ENCODE peak calls at places on chromosomes 7 and 10, in five cellular contexts. One of them, this sample, is unnamed.

GRCh38 chr10:132897516-132898381 is 44.6 kb downstream of the CFAP46 start:
- DNase-seq in stomach: no peak
- DNase-seq in IMR-90: no peak
- DNase-seq in prostate gland: no peak
- DNase-seq in heart left ventricle: no peak
- DNase-seq in this sample: no peak

GRCh38 chr7:22485189-22485588 is 14.8 kb downstream of the STEAP1B start:
- DNase-seq in heart left ventricle: no peak
- DNase-seq in IMR-90: peak; percentile 50
- DNase-seq in prostate gland: no peak
- DNase-seq in stomach: no peak
- DNase-seq in this sample: no peak

GRCh38 chr7:100583132-100584045 is 2.5 kb downstream of the LRCH4 start:
- DNase-seq in IMR-90: peak; percentile 67
- DNase-seq in heart left ventricle: peak; percentile 71
- DNase-seq in prostate gland: peak; percentile 35
- DNase-seq in stomach: peak; percentile 61
- DNase-seq in this sample: peak; percentile 94

GRCh38 chr7:111741811-111742240 is 179.5 kb upstream of the IMMP2L start:
- DNase-seq in prostate gland: peak; percentile 65
- DNase-seq in heart left ventricle: no peak
- DNase-seq in IMR-90: peak; percentile 76
- DNase-seq in stomach: peak; percentile 69
- DNase-seq in this sample: no peak

GRCh38 chr7:11516328-11516727 is 315.7 kb downstream of the THSD7A start:
- DNase-seq in stomach: no peak
- DNase-seq in IMR-90: no peak
- DNase-seq in heart left ventricle: no peak
- DNase-seq in prostate gland: no peak
- DNase-seq in this sample: no peak

GRCh38 chr7:35450456-35450855 is 196.6 kb upstream of the TBX20 start:
- DNase-seq in stomach: no peak
- DNase-seq in IMR-90: no peak
- DNase-seq in prostate gland: no peak
- DNase-seq in heart left ventricle: no peak
- DNase-seq in this sample: no peak

GRCh38 chr10:32971536-32972091 is 13.6 kb upstream of the ITGB1 start:
- DNase-seq in heart left ventricle: no peak
- DNase-seq in stomach: peak; percentile 36
- DNase-seq in IMR-90: no peak
- DNase-seq in prostate gland: no peak
- DNase-seq in this sample: no peak

GRCh38 chr7:50069613-50070012 is 23.4 kb downstream of the ZPBP start:
- DNase-seq in heart left ventricle: peak; percentile 25
- DNase-seq in IMR-90: no peak
- DNase-seq in prostate gland: peak; percentile 28
- DNase-seq in stomach: no peak
- DNase-seq in this sample: no peak

GRCh38 chr10:97034301-97034700 is 151.5 kb downstream of the SLIT1 start:
- DNase-seq in stomach: no peak
- DNase-seq in IMR-90: no peak
- DNase-seq in prostate gland: no peak
- DNase-seq in heart left ventricle: no peak
- DNase-seq in this sample: no peak

GRCh38 chr7:158391541-158391940 is 196.1 kb downstream of the PTPRN2 start:
- DNase-seq in IMR-90: no peak
- DNase-seq in stomach: no peak
- DNase-seq in prostate gland: no peak
- DNase-seq in heart left ventricle: no peak
- DNase-seq in this sample: no peak

GRCh38 chr7:112858838-112859237 is 68.6 kb upstream of the TMEM168 start:
- DNase-seq in stomach: no peak
- DNase-seq in prostate gland: no peak
- DNase-seq in IMR-90: no peak
- DNase-seq in heart left ventricle: no peak
- DNase-seq in this sample: no peak

GRCh38 chr10:110356628-110357245 is 52.0 kb upstream of the SMNDC1 start:
- DNase-seq in heart left ventricle: peak; percentile 55
- DNase-seq in stomach: peak; percentile 51
- DNase-seq in prostate gland: peak; percentile 10
- DNase-seq in IMR-90: peak; percentile 94
- DNase-seq in this sample: no peak

GRCh38 chr7:74032191-74032490 is 4.2 kb downstream of the ELN start:
- DNase-seq in prostate gland: peak; percentile 64
- DNase-seq in IMR-90: peak; percentile 77
- DNase-seq in heart left ventricle: peak; percentile 39
- DNase-seq in stomach: no peak
- DNase-seq in this sample: no peak

GRCh38 chr10:14048930-14049613 is 281.7 kb downstream of the FRMD4A start:
- DNase-seq in heart left ventricle: no peak
- DNase-seq in prostate gland: no peak
- DNase-seq in stomach: no peak
- DNase-seq in IMR-90: no peak
- DNase-seq in this sample: no peak

GRCh38 chr10:944034-944831 is 12.7 kb upstream of the LARP4B start:
- DNase-seq in IMR-90: peak; percentile 25
- DNase-seq in prostate gland: no peak
- DNase-seq in stomach: peak; percentile 70
- DNase-seq in heart left ventricle: peak; percentile 63
- DNase-seq in this sample: no peak

GRCh38 chr10:97416565-97416964 is 9.4 kb upstream of the PGAM1 start:
- DNase-seq in heart left ventricle: no peak
- DNase-seq in IMR-90: no peak
- DNase-seq in stomach: no peak
- DNase-seq in prostate gland: no peak
- DNase-seq in this sample: no peak

GRCh38 chr7:13628231-13629001 is 361.1 kb downstream of the ETV1 start:
- DNase-seq in heart left ventricle: no peak
- DNase-seq in IMR-90: peak; percentile 55
- DNase-seq in prostate gland: no peak
- DNase-seq in stomach: no peak
- DNase-seq in this sample: no peak

GRCh38 chr10:56604624-56605023 is 243.6 kb upstream of the ZWINT start:
- DNase-seq in prostate gland: no peak
- DNase-seq in IMR-90: no peak
- DNase-seq in stomach: no peak
- DNase-seq in heart left ventricle: no peak
- DNase-seq in this sample: no peak

GRCh38 chr7:105015631-105015965 is 1.6 kb downstream of the KMT2E start:
- DNase-seq in prostate gland: peak; percentile 61
- DNase-seq in heart left ventricle: peak; percentile 38
- DNase-seq in IMR-90: peak; percentile 41
- DNase-seq in stomach: peak; percentile 53
- DNase-seq in this sample: no peak

GRCh38 chr7:151351027-151351426 is 9.4 kb downstream of the NUB1 start:
- DNase-seq in stomach: no peak
- DNase-seq in IMR-90: no peak
- DNase-seq in prostate gland: no peak
- DNase-seq in heart left ventricle: no peak
- DNase-seq in this sample: peak; percentile 55

GRCh38 chr10:33114451-33114944 is 156.5 kb upstream of the ITGB1 start:
- DNase-seq in stomach: no peak
- DNase-seq in heart left ventricle: no peak
- DNase-seq in IMR-90: peak; percentile 67
- DNase-seq in prostate gland: no peak
- DNase-seq in this sample: no peak

GRCh38 chr10:33216661-33217427 is 117.6 kb downstream of the NRP1 start:
- DNase-seq in heart left ventricle: no peak
- DNase-seq in IMR-90: no peak
- DNase-seq in prostate gland: no peak
- DNase-seq in stomach: no peak
- DNase-seq in this sample: no peak

GRCh38 chr10:33337335-33337854 is 2.9 kb upstream of the NRP1 start:
- DNase-seq in stomach: no peak
- DNase-seq in heart left ventricle: peak; percentile 75
- DNase-seq in IMR-90: peak; percentile 68
- DNase-seq in prostate gland: no peak
- DNase-seq in this sample: no peak

GRCh38 chr7:116521046-116521664 is 3.7 kb upstream of the CAV1 start:
- DNase-seq in stomach: no peak
- DNase-seq in heart left ventricle: no peak
- DNase-seq in prostate gland: no peak
- DNase-seq in IMR-90: peak; percentile 50
- DNase-seq in this sample: peak; percentile 53

GRCh38 chr7:142760071-142760642 is 10.6 kb upstream of the PRSS2 start:
- DNase-seq in stomach: no peak
- DNase-seq in IMR-90: no peak
- DNase-seq in prostate gland: no peak
- DNase-seq in heart left ventricle: no peak
- DNase-seq in this sample: no peak

GRCh38 chr7:88217675-88218427 is 2.0 kb downstream of the SRI start:
- DNase-seq in IMR-90: no peak
- DNase-seq in heart left ventricle: no peak
- DNase-seq in stomach: no peak
- DNase-seq in prostate gland: no peak
- DNase-seq in this sample: no peak

GRCh38 chr10:112959207-112959838 is 9.3 kb downstream of the TCF7L2 start:
- DNase-seq in IMR-90: peak; percentile 39
- DNase-seq in stomach: no peak
- DNase-seq in heart left ventricle: no peak
- DNase-seq in prostate gland: no peak
- DNase-seq in this sample: no peak
- H3K4me1 ChIP-seq in IMR-90: peaks cover 29% of the 10 kb centered on the region
- H3K4me1 ChIP-seq in stomach: peaks cover 87% of the 10 kb centered on the region
- H3K4me1 ChIP-seq in heart left ventricle: peaks cover 57% of the 10 kb centered on the region
- H3K4me1 ChIP-seq in prostate gland: peaks cover 6% of the 10 kb centered on the region
- H3K4me1 ChIP-seq in this sample: peaks cover 50% of the 10 kb centered on the region

GRCh38 chr10:11012880-11013279 is 4.8 kb upstream of the CELF2 start:
- DNase-seq in IMR-90: no peak
- DNase-seq in heart left ventricle: no peak
- DNase-seq in prostate gland: no peak
- DNase-seq in stomach: no peak
- DNase-seq in this sample: peak; percentile 66

GRCh38 chr10:11016959-11017574 is 605 bp upstream of the CELF2 start:
- DNase-seq in heart left ventricle: no peak
- DNase-seq in IMR-90: no peak
- DNase-seq in stomach: no peak
- DNase-seq in prostate gland: peak; percentile 12
- DNase-seq in this sample: no peak

GRCh38 chr10:11015371-11015934 is 2.2 kb upstream of the CELF2 start:
- DNase-seq in IMR-90: no peak
- DNase-seq in heart left ventricle: no peak
- DNase-seq in stomach: no peak
- DNase-seq in prostate gland: no peak
- DNase-seq in this sample: no peak

GRCh38 chr10:11012476-11012875 is 5.2 kb upstream of the CELF2 start:
- DNase-seq in stomach: no peak
- DNase-seq in heart left ventricle: no peak
- DNase-seq in prostate gland: no peak
- DNase-seq in IMR-90: no peak
- DNase-seq in this sample: peak; percentile 87

GRCh38 chr10:11014671-11015141 is 3.0 kb upstream of the CELF2 start:
- DNase-seq in prostate gland: no peak
- DNase-seq in IMR-90: no peak
- DNase-seq in heart left ventricle: peak; percentile 22
- DNase-seq in stomach: no peak
- DNase-seq in this sample: no peak
- TF ChIP-seq POLR2A in prostate gland: no peak
- TF ChIP-seq POLR2A in IMR-90: no peak
- TF ChIP-seq POLR2A in heart left ventricle: no peak
- TF ChIP-seq POLR2A in stomach: no peak
- TF ChIP-seq POLR2A in this sample: no peak

GRCh38 chr10:99537381-99538286 is 4.9 kb downstream of the NKX2-3 start:
- DNase-seq in heart left ventricle: no peak
- DNase-seq in stomach: no peak
- DNase-seq in prostate gland: no peak
- DNase-seq in IMR-90: no peak
- DNase-seq in this sample: no peak
- H3K36me3 ChIP-seq in heart left ventricle: no peaks in the 10 kb centered on the region
- H3K36me3 ChIP-seq in stomach: no peaks in the 10 kb centered on the region
- H3K36me3 ChIP-seq in prostate gland: no peaks in the 10 kb centered on the region
- H3K36me3 ChIP-seq in IMR-90: no peaks in the 10 kb centered on the region
- H3K36me3 ChIP-seq in this sample: no peaks in the 10 kb centered on the region

GRCh38 chr10:80502621-80503583 is 34.8 kb upstream of the SH2D4B start:
- DNase-seq in heart left ventricle: no peak
- DNase-seq in stomach: peak; percentile 13
- DNase-seq in IMR-90: no peak
- DNase-seq in prostate gland: no peak
- DNase-seq in this sample: no peak

GRCh38 chr10:80503584-80504157 is 34.0 kb upstream of the SH2D4B start:
- DNase-seq in prostate gland: no peak
- DNase-seq in heart left ventricle: no peak
- DNase-seq in IMR-90: no peak
- DNase-seq in stomach: no peak
- DNase-seq in this sample: no peak

GRCh38 chr10:80500572-80501380 is 36.9 kb upstream of the SH2D4B start:
- DNase-seq in prostate gland: no peak
- DNase-seq in heart left ventricle: peak; percentile 73
- DNase-seq in IMR-90: no peak
- DNase-seq in stomach: peak; percentile 25
- DNase-seq in this sample: no peak

GRCh38 chr10:80501381-80501912 is 36.3 kb upstream of the SH2D4B start:
- DNase-seq in prostate gland: no peak
- DNase-seq in heart left ventricle: no peak
- DNase-seq in IMR-90: no peak
- DNase-seq in stomach: peak; percentile 14
- DNase-seq in this sample: no peak

DNA sequence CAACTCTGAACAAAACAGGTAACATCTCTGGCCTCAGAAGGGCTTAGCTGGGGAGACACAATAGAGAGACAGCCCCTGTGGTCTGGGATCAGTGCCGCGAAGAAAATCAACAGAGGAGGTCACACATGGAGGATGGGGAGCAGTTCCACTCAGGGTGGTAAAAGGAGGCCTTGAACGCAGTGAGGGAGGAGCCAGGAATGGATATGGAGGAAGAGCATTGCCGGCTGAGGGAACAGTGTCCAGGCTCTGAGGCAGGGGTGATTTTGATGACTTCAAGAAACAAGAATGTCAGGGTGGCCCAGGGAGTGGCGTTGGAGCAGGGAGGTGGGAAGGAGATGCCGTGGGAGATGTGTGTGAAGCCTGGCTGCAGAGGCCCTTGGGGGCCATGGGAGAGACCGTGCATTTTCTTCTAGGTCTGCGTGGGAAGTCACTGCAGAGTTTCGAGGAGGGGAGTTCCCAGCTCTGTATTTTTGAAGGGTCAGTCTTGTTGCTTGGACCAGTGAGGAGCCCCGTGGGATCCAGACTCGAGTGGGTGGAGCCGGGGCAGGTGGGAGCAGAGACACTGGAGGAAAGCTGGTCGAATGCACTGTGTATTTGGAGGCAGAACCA is 35.7 kb upstream of the SH2D4B start:
- DNase-seq in prostate gland: no peak
- DNase-seq in stomach: peak; percentile 9
- DNase-seq in heart left ventricle: no peak
- DNase-seq in IMR-90: no peak
- DNase-seq in this sample: no peak
- H3K4me1 ChIP-seq in prostate gland: peaks cover 33% of the 10 kb centered on the region
- H3K4me1 ChIP-seq in stomach: peaks cover 94% of the 10 kb centered on the region
- H3K4me1 ChIP-seq in heart left ventricle: peaks cover 96% of the 10 kb centered on the region
- H3K4me1 ChIP-seq in IMR-90: peaks cover 53% of the 10 kb centered on the region
- H3K4me1 ChIP-seq in this sample: peaks cover 94% of the 10 kb centered on the region

This sample was measured in esophagus muscularis mucosa.